ENCODE peak calls at places on chromosomes 4 and X, in seven cellular contexts. F is body of pancreas, J is right lobe of liver, K is A549, U is gastrocnemius medialis, T is heart left ventricle, X is upper lobe of left lung. M is an unnamed sample.

GRCh38 chr4:54908744-54909143 is 216.7 kb downstream of the KDR start:
- ATAC-seq in F (no peak), J (no peak), K (no peak), U (no peak), T (no peak), X (no peak), M (no peak)

GRCh38 chr4:6047130-6047673 is 29.0 kb upstream of the C4orf50 start:
- ATAC-seq in F (no peak), J (no peak), K (no peak), U (no peak), T (no peak), X (no peak), M (no peak)

GRCh38 chr4:88802138-88802537 is 104.5 kb upstream of the NAP1L5 start:
- ATAC-seq in F (peak), J (no peak), K (no peak), U (no peak), T (no peak), X (no peak), M (no peak)

GRCh38 chr4:155785828-155786227 is 27.0 kb downstream of the GUCY1B1 start:
- ATAC-seq in F (no peak), J (no peak), K (no peak), U (no peak), T (no peak), X (no peak), M (no peak)

GRCh38 chr4:52376107-52376704 is 282.9 kb downstream of the USP46 start:
- ATAC-seq in F (no peak), J (peak), K (no peak), U (no peak), T (no peak), X (no peak), M (no peak)

GRCh38 chrX:52576946-52577345 is 60.1 kb upstream of the XAGE1B start:
- ATAC-seq in F (no peak), J (peak), K (no peak), U (no peak), T (no peak), X (no peak), M (no peak)

GRCh38 chr4:17236686-17237085 is 275.2 kb downstream of the QDPR start:
- ATAC-seq in F (no peak), J (no peak), K (no peak), U (no peak), T (no peak), X (peak), M (no peak)

GRCh38 chr4:75655562-75655961 is 17.6 kb downstream of the G3BP2 start:
- ATAC-seq in F (no peak), J (no peak), K (no peak), U (no peak), T (no peak), X (no peak), M (no peak)

GRCh38 chrX:115341421-115341820 is 51.9 kb downstream of the LUZP4 start:
- ATAC-seq in F (no peak), J (no peak), K (no peak), U (no peak), T (no peak), X (no peak), M (no peak)

GRCh38 chr4:163679189-163679588 is 184.7 kb downstream of the TMA16 start:
- ATAC-seq in F (no peak), J (no peak), K (peak), U (no peak), T (no peak), X (no peak), M (no peak)

GRCh38 chrX:10064736-10065135 is 92.0 kb upstream of the CLCN4 start:
- ATAC-seq in F (no peak), J (peak), K (no peak), U (no peak), T (no peak), X (no peak), M (no peak)

GRCh38 chr4:85557016-85557901 is 82.3 kb downstream of the ARHGAP24 start:
- ATAC-seq in F (no peak), J (no peak), K (no peak), U (no peak), T (peak), X (no peak), M (no peak)

GRCh38 chr4:94349193-94349592 is 6.6 kb upstream of the HPGDS start:
- ATAC-seq in F (no peak), J (no peak), K (no peak), U (no peak), T (no peak), X (no peak), M (no peak)

GRCh38 chr4:118772149-118773081 is 63.5 kb downstream of the SEC24D start:
- ATAC-seq in F (peak), J (peak), K (peak), U (peak), T (peak), X (peak), M (peak)

GRCh38 chr4:182862166-182862875 is 54.9 kb downstream of the DCTD start:
- ATAC-seq in F (peak), J (peak), K (peak), U (no peak), T (no peak), X (peak), M (no peak)

GRCh38 chr4:10727140-10727880 is 42.7 kb upstream of the CLNK start:
- ATAC-seq in F (no peak), J (no peak), K (no peak), U (no peak), T (no peak), X (no peak), M (no peak)

GRCh38 chr4:108821056-108821925 is 58.4 kb upstream of the ETNPPL start:
- ATAC-seq in F (no peak), J (no peak), K (no peak), U (no peak), T (no peak), X (no peak), M (no peak)

GRCh38 chr4:6022607-6023288 is 4.5 kb upstream of the C4orf50 start:
- ATAC-seq in F (no peak), J (no peak), K (no peak), U (no peak), T (no peak), X (no peak), M (no peak)

GRCh38 chr4:179989975-179990374 is 2253.2 kb upstream of the TENM3 start:
- ATAC-seq in F (no peak), J (no peak), K (no peak), U (no peak), T (no peak), X (no peak), M (no peak)
- TF ChIP-seq POLR2A in F (no peak), J (no peak), K (no peak), U (no peak), T (no peak), X (no peak), M (no peak)

DNA sequence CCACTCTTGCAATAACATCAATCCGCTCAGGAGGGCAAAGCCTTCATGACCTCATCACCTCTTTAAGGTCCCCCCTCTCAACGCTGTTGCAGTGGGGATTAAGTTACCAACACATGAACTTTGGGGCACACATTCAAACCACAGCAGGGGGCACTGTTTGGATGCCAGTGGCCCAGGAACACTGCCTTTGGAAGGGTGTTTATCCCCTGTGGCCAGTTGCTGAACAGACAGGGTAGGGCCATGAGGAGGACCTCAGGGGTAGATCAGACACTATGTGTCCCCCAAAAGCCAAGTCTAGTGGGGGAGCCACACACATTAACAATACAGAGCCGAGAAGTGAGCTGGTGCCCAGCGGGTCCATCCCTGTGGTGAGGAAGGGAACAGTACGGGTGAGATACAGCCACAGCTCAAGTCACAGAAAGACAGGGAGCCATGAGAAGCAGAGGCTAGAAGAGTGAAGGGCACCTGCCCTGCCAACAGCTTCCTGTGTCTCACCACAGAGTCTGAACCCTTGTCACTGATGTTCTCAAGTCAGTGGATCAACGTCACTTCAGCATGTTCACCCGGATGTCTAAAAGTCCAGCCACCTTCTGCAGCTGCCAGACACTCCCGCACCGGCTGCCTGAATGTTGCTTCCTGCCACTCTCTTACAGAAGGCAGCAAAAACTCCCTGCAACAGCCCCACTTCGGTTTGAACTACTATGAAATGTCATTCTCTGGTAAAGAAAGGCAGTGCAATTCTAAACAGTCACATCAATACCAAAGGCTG is 19.9 kb upstream of the MXD4 start:
- ATAC-seq in F (no peak), J (peak), K (peak), U (no peak), T (no peak), X (peak), M (no peak)
- TF ChIP-seq POLR2A in F (no peak), J (no peak), K (no peak), U (no peak), T (no peak), X (no peak), M (no peak)

GRCh38 chr4:900073-900472 is 32.0 kb downstream of the GAK start:
- ATAC-seq in F (no peak), J (no peak), K (no peak), U (no peak), T (no peak), X (no peak), M (no peak)
- TF ChIP-seq POLR2A in F (no peak), J (no peak), K (no peak), U (no peak), T (no peak), X (no peak), M (no peak)

GRCh38 chr4:38131371-38132139 is 171.4 kb downstream of the PTTG2 start:
- ATAC-seq in F (no peak), J (no peak), K (no peak), U (no peak), T (no peak), X (peak), M (peak)

GRCh38 chr4:38129452-38129830 is 169.2 kb downstream of the PTTG2 start:
- ATAC-seq in F (no peak), J (peak), K (no peak), U (no peak), T (no peak), X (no peak), M (no peak)

GRCh38 chr4:38125816-38126215 is 165.6 kb downstream of the PTTG2 start:
- ATAC-seq in F (no peak), J (no peak), K (no peak), U (no peak), T (no peak), X (no peak), M (no peak)

GRCh38 chr4:38130884-38131283 is 170.7 kb downstream of the PTTG2 start:
- ATAC-seq in F (no peak), J (no peak), K (no peak), U (no peak), T (no peak), X (no peak), M (no peak)

DNA sequence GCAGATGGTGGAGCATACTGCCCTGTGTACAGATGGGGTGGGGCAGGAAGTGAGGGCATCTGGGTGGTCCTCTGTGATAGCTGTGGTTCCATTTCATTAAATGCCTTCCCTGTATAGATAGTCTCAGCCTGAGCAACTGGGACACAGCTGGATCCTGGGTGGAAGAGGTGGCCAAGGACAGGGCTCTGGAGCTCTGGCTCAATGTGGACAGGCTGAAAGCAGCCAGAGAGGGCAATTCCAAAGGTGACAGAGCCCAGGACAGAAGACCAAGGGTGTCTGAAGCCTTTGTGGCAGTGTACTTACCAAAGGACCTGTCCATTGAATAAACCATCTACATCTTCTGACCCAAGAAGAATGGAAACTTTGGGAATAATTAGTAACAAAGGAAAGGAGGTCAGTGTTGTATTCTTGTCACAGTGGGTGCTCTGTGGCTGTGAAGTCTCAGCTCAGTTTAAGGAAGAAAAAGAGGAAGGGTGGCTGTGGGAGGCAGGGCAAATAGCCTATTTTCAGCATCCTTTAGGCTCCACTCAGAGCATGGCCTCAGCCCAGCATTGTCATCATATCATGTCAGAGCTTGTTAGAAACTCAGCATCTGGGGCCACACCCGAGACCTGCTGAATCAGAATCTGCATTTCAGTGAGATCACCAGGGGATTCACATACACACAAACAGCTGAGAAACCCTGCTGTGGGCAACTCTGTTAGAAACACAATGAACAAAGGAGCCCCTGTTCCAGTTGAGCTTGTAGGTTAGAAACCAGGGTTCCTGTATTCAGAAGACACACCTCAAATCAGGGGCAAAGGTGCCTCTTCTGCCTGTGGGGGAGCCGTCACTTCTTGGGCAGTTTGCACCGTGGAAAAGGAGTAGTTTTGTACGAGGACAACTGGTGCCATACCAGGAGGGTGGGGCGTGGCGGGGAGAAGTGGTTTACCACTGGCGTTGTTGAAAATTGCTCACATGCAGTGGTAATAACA is 168.6 kb downstream of the PTTG2 start:
- ATAC-seq in F (no peak), J (no peak), K (no peak), U (no peak), T (peak), X (peak), M (no peak)
- TF ChIP-seq POLR2A in F (no peak), J (no peak), K (no peak), U (no peak), T (no peak), X (no peak), M (no peak)

GRCh38 chrX:24055043-24055356 is 244 bp downstream of the EIF2S3 start:
- ATAC-seq in F (no peak), J (peak), K (peak), U (peak), T (peak), X (peak), M (peak)

GRCh38 chrX:24054182-24055042 is at the start of gene EIF2S3:
- ATAC-seq in F (peak), J (peak), K (peak), U (peak), T (peak), X (peak), M (peak)
- TF ChIP-seq POLR2A in F (peak), J (peak), K (peak), U (peak), T (peak), X (no peak), M (peak)

GRCh38 chrX:129791961-129792570 is 12.3 kb downstream of the SASH3 start:
- ATAC-seq in F (no peak), J (peak), K (no peak), U (no peak), T (no peak), X (no peak), M (no peak)
- TF ChIP-seq POLR2A in F (no peak), J (no peak), K (no peak), U (no peak), T (no peak), X (no peak), M (no peak)

GRCh38 chrX:69165116-69165651 is at the start of gene PJA1:
- ATAC-seq in F (peak), J (peak), K (peak), U (peak), T (peak), X (peak), M (peak)
- TF ChIP-seq POLR2A in F (peak), J (peak), K (peak), U (peak), T (peak), X (peak), M (peak)

DNA sequence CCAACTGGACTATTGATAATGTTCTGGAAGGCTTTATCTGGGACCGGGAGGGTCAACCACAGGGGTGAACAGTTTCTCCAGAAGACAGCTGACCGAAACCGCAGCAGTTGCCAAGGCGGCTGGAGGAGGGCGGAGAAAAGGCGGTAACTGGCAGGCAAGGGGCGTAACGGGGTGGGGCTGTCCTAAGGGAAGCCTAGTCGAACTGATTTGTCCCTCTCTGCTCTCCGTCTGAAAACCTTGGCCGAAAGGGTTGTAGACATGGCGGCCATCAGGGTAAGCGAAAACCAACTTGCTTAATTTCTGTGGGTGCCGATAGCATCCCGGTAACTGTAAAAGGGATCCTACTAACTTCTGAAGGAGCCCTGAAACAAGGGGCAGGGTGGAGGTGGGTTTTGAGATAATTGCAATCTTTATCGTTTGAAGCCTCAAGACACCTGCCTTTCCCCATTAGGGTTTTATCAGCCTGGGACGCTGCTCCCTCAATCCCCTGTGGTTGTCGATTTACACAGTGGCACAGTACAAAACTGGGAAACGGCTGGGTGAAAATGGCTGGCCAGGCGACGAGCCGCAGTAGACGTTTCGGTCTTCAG is at the start of gene APOOL:
- ATAC-seq in F (peak), J (peak), K (peak), U (peak), T (peak), X (peak), M (peak)
- TF ChIP-seq POLR2A in F (peak), J (no peak), K (peak), U (no peak), T (no peak), X (no peak), M (no peak)